ENCODE peak calls at places on chromosomes 5 and 9, in four cellular contexts. One of them, this sample, is unnamed.

GRCh38 chr5:17305964-17306725 is 88.7 kb downstream of the BASP1 start:
- DNase-seq in Peyer's patch: no peak
- DNase-seq in GM23248: peak; percentile 60
- DNase-seq in CD4-positive, alpha-beta memory T cell: no peak
- DNase-seq in this sample: peak; percentile 31

GRCh38 chr5:132103969-132104391 is 30.4 kb downstream of the CSF2 start:
- DNase-seq in GM23248: peak; percentile 27
- DNase-seq in Peyer's patch: no peak
- DNase-seq in CD4-positive, alpha-beta memory T cell: no peak
- DNase-seq in this sample: no peak

GRCh38 chr5:125011014-125011413 is 264.6 kb upstream of the ZNF608 start:
- DNase-seq in CD4-positive, alpha-beta memory T cell: no peak
- DNase-seq in Peyer's patch: no peak
- DNase-seq in GM23248: no peak
- DNase-seq in this sample: no peak

GRCh38 chr5:80191991-80192398 is 63.9 kb downstream of the SERINC5 start:
- DNase-seq in CD4-positive, alpha-beta memory T cell: peak; percentile 60
- DNase-seq in Peyer's patch: peak; percentile 58
- DNase-seq in GM23248: peak; percentile 22
- DNase-seq in this sample: peak; percentile 50

GRCh38 chr5:103523319-103523718 is 39.3 kb downstream of the NUDT12 start:
- DNase-seq in GM23248: no peak
- DNase-seq in CD4-positive, alpha-beta memory T cell: no peak
- DNase-seq in Peyer's patch: peak; percentile 86
- DNase-seq in this sample: no peak

GRCh38 chr5:69007726-69008368 is 86.0 kb upstream of the SLC30A5 start:
- DNase-seq in Peyer's patch: peak; percentile 86
- DNase-seq in CD4-positive, alpha-beta memory T cell: peak; percentile 54
- DNase-seq in GM23248: peak; percentile 53
- DNase-seq in this sample: peak; percentile 66

GRCh38 chr9:74610523-74611061 is 113.5 kb downstream of the RORB start:
- DNase-seq in Peyer's patch: no peak
- DNase-seq in GM23248: peak; percentile 1
- DNase-seq in CD4-positive, alpha-beta memory T cell: no peak
- DNase-seq in this sample: no peak

GRCh38 chr5:42908086-42908485 is 96.4 kb upstream of the SELENOP start:
- DNase-seq in Peyer's patch: no peak
- DNase-seq in CD4-positive, alpha-beta memory T cell: no peak
- DNase-seq in GM23248: no peak
- DNase-seq in this sample: no peak

GRCh38 chr5:109743041-109743531 is 53.4 kb downstream of the MAN2A1 start:
- DNase-seq in CD4-positive, alpha-beta memory T cell: no peak
- DNase-seq in Peyer's patch: no peak
- DNase-seq in GM23248: no peak
- DNase-seq in this sample: no peak

GRCh38 chr9:111815200-111816070 is 20.7 kb upstream of the SHOC1 start:
- DNase-seq in GM23248: no peak
- DNase-seq in Peyer's patch: no peak
- DNase-seq in CD4-positive, alpha-beta memory T cell: no peak
- DNase-seq in this sample: no peak

GRCh38 chr5:168829922-168830417 is 250.8 kb upstream of the PANK3 start:
- DNase-seq in Peyer's patch: no peak
- DNase-seq in GM23248: no peak
- DNase-seq in CD4-positive, alpha-beta memory T cell: no peak
- DNase-seq in this sample: no peak

GRCh38 chr5:891117-891836 is 1.3 kb downstream of the BRD9 start:
- DNase-seq in Peyer's patch: no peak
- DNase-seq in CD4-positive, alpha-beta memory T cell: no peak
- DNase-seq in GM23248: peak; percentile 28
- DNase-seq in this sample: no peak

GRCh38 chr5:38465045-38465444 is 91.4 kb downstream of the LIFR start:
- DNase-seq in CD4-positive, alpha-beta memory T cell: no peak
- DNase-seq in GM23248: peak; percentile 32
- DNase-seq in Peyer's patch: no peak
- DNase-seq in this sample: peak; percentile 44

GRCh38 chr5:41794478-41794877 is 75.7 kb downstream of the OXCT1 start:
- DNase-seq in CD4-positive, alpha-beta memory T cell: no peak
- DNase-seq in GM23248: peak; percentile 96
- DNase-seq in Peyer's patch: no peak
- DNase-seq in this sample: peak; percentile 69

GRCh38 chr9:91809581-91810285 is 140.3 kb downstream of the ROR2 start:
- DNase-seq in GM23248: peak; percentile 89
- DNase-seq in Peyer's patch: no peak
- DNase-seq in CD4-positive, alpha-beta memory T cell: no peak
- DNase-seq in this sample: no peak

GRCh38 chr9:89760123-89760522 is 155.3 kb downstream of the GADD45G start:
- DNase-seq in GM23248: no peak
- DNase-seq in CD4-positive, alpha-beta memory T cell: no peak
- DNase-seq in Peyer's patch: no peak
- DNase-seq in this sample: no peak

GRCh38 chr9:83501552-83501951 is 36.6 kb downstream of the FRMD3 start:
- DNase-seq in Peyer's patch: no peak
- DNase-seq in CD4-positive, alpha-beta memory T cell: no peak
- DNase-seq in GM23248: no peak
- DNase-seq in this sample: no peak

GRCh38 chr9:108580021-108580439 is 275.8 kb downstream of the ACTL7B start:
- DNase-seq in GM23248: peak; percentile 68
- DNase-seq in Peyer's patch: peak; percentile 49
- DNase-seq in CD4-positive, alpha-beta memory T cell: no peak
- DNase-seq in this sample: no peak

GRCh38 chr5:50709471-50709870 is 43.0 kb downstream of the PARP8 start:
- DNase-seq in CD4-positive, alpha-beta memory T cell: no peak
- DNase-seq in Peyer's patch: no peak
- DNase-seq in GM23248: peak; percentile 51
- DNase-seq in this sample: no peak

GRCh38 chr9:131107760-131108159 is 11.4 kb downstream of the AIF1L start:
- DNase-seq in CD4-positive, alpha-beta memory T cell: no peak
- DNase-seq in GM23248: no peak
- DNase-seq in Peyer's patch: no peak
- DNase-seq in this sample: no peak

GRCh38 chr5:72434781-72435437 is 72.3 kb downstream of the ZNF366 start:
- DNase-seq in CD4-positive, alpha-beta memory T cell: no peak
- DNase-seq in Peyer's patch: no peak
- DNase-seq in GM23248: no peak
- DNase-seq in this sample: no peak

GRCh38 chr9:134987906-134988700 is 70.4 kb upstream of the FCN1 start:
- DNase-seq in CD4-positive, alpha-beta memory T cell: no peak
- DNase-seq in Peyer's patch: no peak
- DNase-seq in GM23248: no peak
- DNase-seq in this sample: no peak

GRCh38 chr5:138000102-138000723 is 32.7 kb downstream of the FAM13B start:
- DNase-seq in Peyer's patch: no peak
- DNase-seq in CD4-positive, alpha-beta memory T cell: no peak
- DNase-seq in GM23248: peak; percentile 69
- DNase-seq in this sample: no peak

GRCh38 chr9:37512439-37512838 is 26.7 kb downstream of the POLR1E start:
- DNase-seq in GM23248: no peak
- DNase-seq in CD4-positive, alpha-beta memory T cell: no peak
- DNase-seq in Peyer's patch: no peak
- DNase-seq in this sample: no peak

GRCh38 chr5:99063737-99064136 is 134.9 kb upstream of the CHD1 start:
- DNase-seq in Peyer's patch: no peak
- DNase-seq in GM23248: peak; percentile 12
- DNase-seq in CD4-positive, alpha-beta memory T cell: no peak
- DNase-seq in this sample: no peak

GRCh38 chr5:134227259-134227658 is 1.4 kb upstream of the PPP2CA start:
- DNase-seq in CD4-positive, alpha-beta memory T cell: no peak
- DNase-seq in Peyer's patch: peak; percentile 65
- DNase-seq in GM23248: peak; percentile 70
- DNase-seq in this sample: peak; percentile 12

GRCh38 chr5:17379188-17379951 is 118.7 kb upstream of the TAF11L2 start:
- DNase-seq in GM23248: peak; percentile 12
- DNase-seq in CD4-positive, alpha-beta memory T cell: no peak
- DNase-seq in Peyer's patch: no peak
- DNase-seq in this sample: no peak

GRCh38 chr5:131745594-131746175 is 51.1 kb downstream of the FNIP1 start:
- DNase-seq in GM23248: peak; percentile 4
- DNase-seq in Peyer's patch: no peak
- DNase-seq in CD4-positive, alpha-beta memory T cell: no peak
- DNase-seq in this sample: no peak

GRCh38 chr9:22037954-22038690 is 29.0 kb upstream of the CDKN2B start:
- DNase-seq in GM23248: peak; percentile 71
- DNase-seq in CD4-positive, alpha-beta memory T cell: peak; percentile 22
- DNase-seq in Peyer's patch: no peak
- DNase-seq in this sample: no peak

GRCh38 chr5:99169309-99169708 is 240.5 kb upstream of the CHD1 start:
- DNase-seq in GM23248: peak; percentile 38
- DNase-seq in Peyer's patch: no peak
- DNase-seq in CD4-positive, alpha-beta memory T cell: no peak
- DNase-seq in this sample: no peak

GRCh38 chr5:179607449-179607931 is 16.0 kb downstream of the HNRNPH1 start:
- DNase-seq in CD4-positive, alpha-beta memory T cell: no peak
- DNase-seq in Peyer's patch: no peak
- DNase-seq in GM23248: peak; percentile 62
- DNase-seq in this sample: no peak

GRCh38 chr5:109506556-109506955 is 96.8 kb upstream of the PJA2 start:
- DNase-seq in GM23248: no peak
- DNase-seq in Peyer's patch: no peak
- DNase-seq in CD4-positive, alpha-beta memory T cell: no peak
- DNase-seq in this sample: no peak

GRCh38 chr9:85212887-85213286 is 528.9 kb downstream of the AGTPBP1 start:
- DNase-seq in Peyer's patch: no peak
- DNase-seq in CD4-positive, alpha-beta memory T cell: no peak
- DNase-seq in GM23248: peak; percentile 87
- DNase-seq in this sample: no peak

DNA sequence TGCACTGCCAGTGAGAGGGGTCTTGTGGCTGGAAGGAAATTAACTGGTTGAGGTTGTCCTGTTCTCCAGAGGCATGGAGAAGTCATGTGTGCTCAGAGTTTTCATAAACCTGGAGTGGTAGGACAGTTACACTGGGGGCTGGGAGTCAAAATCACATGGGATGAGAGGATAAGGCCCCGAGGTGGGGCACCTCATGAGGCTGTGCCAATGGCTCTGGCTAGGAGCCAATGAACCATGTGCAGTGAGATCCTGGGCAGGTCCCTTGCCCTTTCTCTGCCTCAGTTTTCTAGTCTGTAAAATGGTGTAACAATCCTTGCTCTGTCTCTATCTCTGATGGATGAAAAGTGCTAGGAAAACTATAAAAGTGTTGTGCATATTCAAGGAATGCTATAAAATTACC is 7.0 kb upstream of the SYNPO start:
- DNase-seq in Peyer's patch: no peak
- DNase-seq in CD4-positive, alpha-beta memory T cell: no peak
- DNase-seq in GM23248: no peak
- DNase-seq in this sample: no peak
- H3K27ac ChIP-seq in Peyer's patch: peak overlapping the region; percentile 41
- H3K27ac ChIP-seq in CD4-positive, alpha-beta memory T cell: no peak overlapping the region
- H3K27ac ChIP-seq in GM23248: no peak overlapping the region
- H3K27ac ChIP-seq in this sample: no peak overlapping the region

GRCh38 chr5:14715481-14715880 is 51.0 kb downstream of the OTULIN start:
- DNase-seq in GM23248: peak; percentile 27
- DNase-seq in CD4-positive, alpha-beta memory T cell: no peak
- DNase-seq in Peyer's patch: no peak
- DNase-seq in this sample: no peak

GRCh38 chr5:14713476-14714384 is 49.2 kb downstream of the OTULIN start:
- DNase-seq in Peyer's patch: no peak
- DNase-seq in CD4-positive, alpha-beta memory T cell: no peak
- DNase-seq in GM23248: no peak
- DNase-seq in this sample: no peak

GRCh38 chr5:14718778-14719177 is 54.3 kb downstream of the OTULIN start:
- DNase-seq in Peyer's patch: no peak
- DNase-seq in CD4-positive, alpha-beta memory T cell: no peak
- DNase-seq in GM23248: no peak
- DNase-seq in this sample: no peak

GRCh38 chr5:14714706-14715105 is 50.2 kb downstream of the OTULIN start:
- DNase-seq in GM23248: no peak
- DNase-seq in CD4-positive, alpha-beta memory T cell: no peak
- DNase-seq in Peyer's patch: no peak
- DNase-seq in this sample: peak; percentile 75

GRCh38 chr5:14716755-14717752 is 52.5 kb downstream of the OTULIN start:
- DNase-seq in GM23248: no peak
- DNase-seq in Peyer's patch: no peak
- DNase-seq in CD4-positive, alpha-beta memory T cell: no peak
- DNase-seq in this sample: no peak
- H3K4me3 ChIP-seq in GM23248: no peak overlapping the region
- H3K4me3 ChIP-seq in Peyer's patch: no peak overlapping the region
- H3K4me3 ChIP-seq in CD4-positive, alpha-beta memory T cell: no peak overlapping the region
- H3K4me3 ChIP-seq in this sample: no peak overlapping the region

GRCh38 chr9:114122628-114123027 is 23.5 kb upstream of the KIF12 start:
- DNase-seq in GM23248: no peak
- DNase-seq in CD4-positive, alpha-beta memory T cell: no peak
- DNase-seq in Peyer's patch: no peak
- DNase-seq in this sample: no peak

GRCh38 chr9:114124138-114124537 is 25.0 kb upstream of the KIF12 start:
- DNase-seq in GM23248: no peak
- DNase-seq in Peyer's patch: no peak
- DNase-seq in CD4-positive, alpha-beta memory T cell: no peak
- DNase-seq in this sample: no peak

GRCh38 chr9:114122152-114122615 is 23.1 kb upstream of the KIF12 start:
- DNase-seq in GM23248: peak; percentile 16
- DNase-seq in CD4-positive, alpha-beta memory T cell: no peak
- DNase-seq in Peyer's patch: no peak
- DNase-seq in this sample: no peak

GRCh38 chr9:114124666-114125580 is 25.8 kb upstream of the KIF12 start:
- DNase-seq in CD4-positive, alpha-beta memory T cell: no peak
- DNase-seq in GM23248: no peak
- DNase-seq in Peyer's patch: no peak
- DNase-seq in this sample: no peak

GRCh38 chr9:114123031-114123977 is 24.2 kb upstream of the KIF12 start:
- DNase-seq in Peyer's patch: no peak
- DNase-seq in CD4-positive, alpha-beta memory T cell: no peak
- DNase-seq in GM23248: no peak
- DNase-seq in this sample: no peak
- H3K27ac ChIP-seq in Peyer's patch: no peak overlapping the region
- H3K27ac ChIP-seq in CD4-positive, alpha-beta memory T cell: no peak overlapping the region
- H3K27ac ChIP-seq in GM23248: no peak overlapping the region
- H3K27ac ChIP-seq in this sample: no peak overlapping the region

DNA sequence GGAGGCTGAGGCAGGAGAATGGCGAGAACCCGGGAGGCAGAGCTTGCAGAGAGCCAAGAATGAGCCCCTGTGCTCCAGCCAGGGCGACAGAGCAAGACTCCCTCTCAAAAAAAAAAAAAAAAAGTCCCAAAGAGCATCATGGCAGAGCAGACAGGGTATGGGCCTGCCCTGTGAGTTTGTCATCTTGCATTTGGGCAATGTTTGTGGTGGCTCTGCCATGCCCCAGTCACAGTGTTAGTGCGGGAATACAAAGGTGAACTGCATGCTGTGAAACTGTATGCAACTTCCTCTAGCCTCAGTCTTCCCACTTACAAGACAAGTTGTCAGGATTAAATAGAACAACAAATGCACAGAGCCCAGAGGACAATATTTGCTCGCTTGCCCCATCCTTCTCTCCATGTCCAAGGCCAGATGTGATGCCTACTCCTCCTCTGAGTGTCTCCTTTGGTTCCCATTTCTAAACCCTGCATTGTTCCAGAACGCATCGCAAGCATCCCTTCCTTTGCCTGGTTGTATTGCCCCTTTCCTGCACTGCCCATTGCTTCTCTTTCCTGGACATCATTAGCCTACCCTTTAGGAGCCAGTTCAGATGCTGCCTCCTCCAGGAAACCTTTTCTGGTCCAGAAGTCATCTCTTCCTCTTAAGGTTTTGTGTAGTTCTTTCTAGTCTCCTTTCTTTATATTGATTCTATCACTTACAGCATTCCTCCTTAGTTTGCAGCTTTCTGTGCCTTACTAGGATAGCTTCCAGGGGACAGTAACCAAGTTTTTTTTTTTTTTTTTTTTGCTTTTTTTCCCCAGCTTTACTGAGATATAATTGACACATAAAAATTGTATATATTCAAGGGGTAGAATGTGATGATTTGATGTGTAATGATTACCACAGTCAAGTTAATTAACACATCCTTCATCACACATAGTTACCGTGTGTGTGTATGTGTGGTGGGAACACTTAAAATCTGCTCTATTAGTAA is 69.0 kb upstream of the TNFAIP8 start:
- DNase-seq in CD4-positive, alpha-beta memory T cell: no peak
- DNase-seq in Peyer's patch: no peak
- DNase-seq in GM23248: no peak
- DNase-seq in this sample: no peak
- H3K4me3 ChIP-seq in CD4-positive, alpha-beta memory T cell: peak overlapping the region; percentile 38
- H3K4me3 ChIP-seq in Peyer's patch: no peak overlapping the region
- H3K4me3 ChIP-seq in GM23248: no peak overlapping the region
- H3K4me3 ChIP-seq in this sample: peak overlapping the region; percentile 29

This sample was measured in SJCRH30.